ENCODE peak calls at places on chromosomes 11 and 22, in eight cellular contexts. One of them, this sample, is unnamed.

GRCh38 chr11:12288212-12288933 is 89.0 kb upstream of the PARVA start:
- DNase-seq in dorsolateral prefrontal cortex: no peak
- DNase-seq in cardiac fibroblast: peak
- DNase-seq in heart right ventricle: peak
- DNase-seq in tibial nerve: peak
- DNase-seq in heart left ventricle: peak
- DNase-seq in RWPE2: no peak
- DNase-seq in fibroblast of mammary gland: peak
- DNase-seq in this sample: peak

GRCh38 chr22:29716814-29717213 is 3.0 kb upstream of the CABP7 start:
- DNase-seq in dorsolateral prefrontal cortex: peak
- DNase-seq in cardiac fibroblast: peak
- DNase-seq in heart right ventricle: peak
- DNase-seq in tibial nerve: no peak
- DNase-seq in heart left ventricle: peak
- DNase-seq in RWPE2: no peak
- DNase-seq in fibroblast of mammary gland: peak
- DNase-seq in this sample: peak

GRCh38 chr22:31143038-31143437 is 2.7 kb upstream of the PLA2G3 start:
- DNase-seq in dorsolateral prefrontal cortex: no peak
- DNase-seq in cardiac fibroblast: no peak
- DNase-seq in heart right ventricle: no peak
- DNase-seq in tibial nerve: no peak
- DNase-seq in heart left ventricle: no peak
- DNase-seq in RWPE2: no peak
- DNase-seq in fibroblast of mammary gland: no peak
- DNase-seq in this sample: no peak

GRCh38 chr11:116644201-116644947 is 128.4 kb downstream of the BUD13 start:
- DNase-seq in dorsolateral prefrontal cortex: no peak
- DNase-seq in cardiac fibroblast: no peak
- DNase-seq in heart right ventricle: no peak
- DNase-seq in tibial nerve: no peak
- DNase-seq in heart left ventricle: no peak
- DNase-seq in RWPE2: no peak
- DNase-seq in fibroblast of mammary gland: no peak
- DNase-seq in this sample: no peak

GRCh38 chr11:111441443-111441842 is 62.4 kb upstream of the POU2AF1 start:
- DNase-seq in dorsolateral prefrontal cortex: no peak
- DNase-seq in cardiac fibroblast: no peak
- DNase-seq in heart right ventricle: no peak
- DNase-seq in tibial nerve: no peak
- DNase-seq in heart left ventricle: no peak
- DNase-seq in RWPE2: no peak
- DNase-seq in fibroblast of mammary gland: peak
- DNase-seq in this sample: peak

GRCh38 chr11:67448220-67448609 is 4.3 kb downstream of the GPR152 start:
- DNase-seq in dorsolateral prefrontal cortex: no peak
- DNase-seq in cardiac fibroblast: no peak
- DNase-seq in heart right ventricle: no peak
- DNase-seq in tibial nerve: no peak
- DNase-seq in heart left ventricle: no peak
- DNase-seq in RWPE2: no peak
- DNase-seq in fibroblast of mammary gland: no peak
- DNase-seq in this sample: no peak

GRCh38 chr11:66846671-66847091 is 3.4 kb downstream of the RCE1 start:
- DNase-seq in dorsolateral prefrontal cortex: no peak
- DNase-seq in cardiac fibroblast: no peak
- DNase-seq in heart right ventricle: no peak
- DNase-seq in tibial nerve: no peak
- DNase-seq in heart left ventricle: no peak
- DNase-seq in RWPE2: no peak
- DNase-seq in fibroblast of mammary gland: peak
- DNase-seq in this sample: peak

GRCh38 chr11:107307991-107308390 is 149.6 kb downstream of the CWF19L2 start:
- DNase-seq in dorsolateral prefrontal cortex: no peak
- DNase-seq in cardiac fibroblast: no peak
- DNase-seq in heart right ventricle: no peak
- DNase-seq in tibial nerve: no peak
- DNase-seq in heart left ventricle: no peak
- DNase-seq in RWPE2: no peak
- DNase-seq in fibroblast of mammary gland: no peak
- DNase-seq in this sample: no peak

GRCh38 chr11:106398396-106399074 is 321.1 kb downstream of the AASDHPPT start:
- DNase-seq in dorsolateral prefrontal cortex: no peak
- DNase-seq in cardiac fibroblast: peak
- DNase-seq in heart right ventricle: no peak
- DNase-seq in tibial nerve: no peak
- DNase-seq in heart left ventricle: no peak
- DNase-seq in RWPE2: no peak
- DNase-seq in fibroblast of mammary gland: no peak
- DNase-seq in this sample: peak

GRCh38 chr22:23705358-23705757 is 14.5 kb downstream of the RGL4 start:
- DNase-seq in dorsolateral prefrontal cortex: no peak
- DNase-seq in cardiac fibroblast: no peak
- DNase-seq in heart right ventricle: no peak
- DNase-seq in tibial nerve: no peak
- DNase-seq in heart left ventricle: no peak
- DNase-seq in RWPE2: no peak
- DNase-seq in fibroblast of mammary gland: no peak
- DNase-seq in this sample: no peak

GRCh38 chr11:123801765-123802164 is 4.4 kb downstream of the OR6M1 start:
- DNase-seq in dorsolateral prefrontal cortex: no peak
- DNase-seq in cardiac fibroblast: no peak
- DNase-seq in heart right ventricle: no peak
- DNase-seq in tibial nerve: no peak
- DNase-seq in heart left ventricle: no peak
- DNase-seq in RWPE2: no peak
- DNase-seq in fibroblast of mammary gland: no peak
- DNase-seq in this sample: no peak

GRCh38 chr11:110112457-110112856 is 19.3 kb downstream of the ZC3H12C start:
- DNase-seq in dorsolateral prefrontal cortex: no peak
- DNase-seq in cardiac fibroblast: no peak
- DNase-seq in heart right ventricle: no peak
- DNase-seq in tibial nerve: no peak
- DNase-seq in heart left ventricle: no peak
- DNase-seq in RWPE2: no peak
- DNase-seq in fibroblast of mammary gland: no peak
- DNase-seq in this sample: no peak

GRCh38 chr22:38820021-38820420 is 23.8 kb downstream of the NPTXR start:
- DNase-seq in dorsolateral prefrontal cortex: no peak
- DNase-seq in cardiac fibroblast: no peak
- DNase-seq in heart right ventricle: no peak
- DNase-seq in tibial nerve: no peak
- DNase-seq in heart left ventricle: no peak
- DNase-seq in RWPE2: no peak
- DNase-seq in fibroblast of mammary gland: no peak
- DNase-seq in this sample: no peak

GRCh38 chr11:66183581-66184048 is 84.8 kb upstream of the RAB1B start:
- DNase-seq in dorsolateral prefrontal cortex: no peak
- DNase-seq in cardiac fibroblast: peak
- DNase-seq in heart right ventricle: no peak
- DNase-seq in tibial nerve: no peak
- DNase-seq in heart left ventricle: no peak
- DNase-seq in RWPE2: no peak
- DNase-seq in fibroblast of mammary gland: peak
- DNase-seq in this sample: peak

GRCh38 chr11:117471776-117472175 is 144.1 kb downstream of the CEP164 start:
- DNase-seq in dorsolateral prefrontal cortex: no peak
- DNase-seq in cardiac fibroblast: no peak
- DNase-seq in heart right ventricle: no peak
- DNase-seq in tibial nerve: no peak
- DNase-seq in heart left ventricle: no peak
- DNase-seq in RWPE2: no peak
- DNase-seq in fibroblast of mammary gland: no peak
- DNase-seq in this sample: no peak

GRCh38 chr11:1812801-1813200 is 22.0 kb upstream of the SYT8 start:
- DNase-seq in dorsolateral prefrontal cortex: no peak
- DNase-seq in cardiac fibroblast: no peak
- DNase-seq in heart right ventricle: no peak
- DNase-seq in tibial nerve: no peak
- DNase-seq in heart left ventricle: no peak
- DNase-seq in RWPE2: no peak
- DNase-seq in fibroblast of mammary gland: no peak
- DNase-seq in this sample: no peak

GRCh38 chr22:35446365-35446764 is 46.4 kb downstream of the MCM5 start:
- DNase-seq in dorsolateral prefrontal cortex: no peak
- DNase-seq in cardiac fibroblast: peak
- DNase-seq in heart right ventricle: no peak
- DNase-seq in tibial nerve: no peak
- DNase-seq in heart left ventricle: no peak
- DNase-seq in RWPE2: peak
- DNase-seq in fibroblast of mammary gland: peak
- DNase-seq in this sample: peak

GRCh38 chr22:50016308-50016987 is 3.9 kb upstream of the IL17REL start:
- DNase-seq in dorsolateral prefrontal cortex: peak
- DNase-seq in cardiac fibroblast: no peak
- DNase-seq in heart right ventricle: no peak
- DNase-seq in tibial nerve: no peak
- DNase-seq in heart left ventricle: no peak
- DNase-seq in RWPE2: peak
- DNase-seq in fibroblast of mammary gland: no peak
- DNase-seq in this sample: no peak

GRCh38 chr11:45924927-45925326 is 2.5 kb downstream of the LARGE2 start:
- DNase-seq in dorsolateral prefrontal cortex: no peak
- DNase-seq in cardiac fibroblast: no peak
- DNase-seq in heart right ventricle: no peak
- DNase-seq in tibial nerve: no peak
- DNase-seq in heart left ventricle: no peak
- DNase-seq in RWPE2: no peak
- DNase-seq in fibroblast of mammary gland: no peak
- DNase-seq in this sample: no peak

GRCh38 chr11:45920531-45921477 is 1.7 kb upstream of the LARGE2 start:
- DNase-seq in dorsolateral prefrontal cortex: no peak
- DNase-seq in cardiac fibroblast: no peak
- DNase-seq in heart right ventricle: no peak
- DNase-seq in tibial nerve: no peak
- DNase-seq in heart left ventricle: peak
- DNase-seq in RWPE2: peak
- DNase-seq in fibroblast of mammary gland: no peak
- DNase-seq in this sample: no peak

GRCh38 chr11:45924036-45924915 is 1.8 kb downstream of the LARGE2 start:
- DNase-seq in dorsolateral prefrontal cortex: no peak
- DNase-seq in cardiac fibroblast: no peak
- DNase-seq in heart right ventricle: no peak
- DNase-seq in tibial nerve: peak
- DNase-seq in heart left ventricle: no peak
- DNase-seq in RWPE2: peak
- DNase-seq in fibroblast of mammary gland: no peak
- DNase-seq in this sample: no peak

GRCh38 chr11:45921561-45922424 is 663 bp upstream of the LARGE2 start:
- DNase-seq in dorsolateral prefrontal cortex: peak
- DNase-seq in cardiac fibroblast: no peak
- DNase-seq in heart right ventricle: no peak
- DNase-seq in tibial nerve: no peak
- DNase-seq in heart left ventricle: no peak
- DNase-seq in RWPE2: peak
- DNase-seq in fibroblast of mammary gland: no peak
- DNase-seq in this sample: peak

DNA sequence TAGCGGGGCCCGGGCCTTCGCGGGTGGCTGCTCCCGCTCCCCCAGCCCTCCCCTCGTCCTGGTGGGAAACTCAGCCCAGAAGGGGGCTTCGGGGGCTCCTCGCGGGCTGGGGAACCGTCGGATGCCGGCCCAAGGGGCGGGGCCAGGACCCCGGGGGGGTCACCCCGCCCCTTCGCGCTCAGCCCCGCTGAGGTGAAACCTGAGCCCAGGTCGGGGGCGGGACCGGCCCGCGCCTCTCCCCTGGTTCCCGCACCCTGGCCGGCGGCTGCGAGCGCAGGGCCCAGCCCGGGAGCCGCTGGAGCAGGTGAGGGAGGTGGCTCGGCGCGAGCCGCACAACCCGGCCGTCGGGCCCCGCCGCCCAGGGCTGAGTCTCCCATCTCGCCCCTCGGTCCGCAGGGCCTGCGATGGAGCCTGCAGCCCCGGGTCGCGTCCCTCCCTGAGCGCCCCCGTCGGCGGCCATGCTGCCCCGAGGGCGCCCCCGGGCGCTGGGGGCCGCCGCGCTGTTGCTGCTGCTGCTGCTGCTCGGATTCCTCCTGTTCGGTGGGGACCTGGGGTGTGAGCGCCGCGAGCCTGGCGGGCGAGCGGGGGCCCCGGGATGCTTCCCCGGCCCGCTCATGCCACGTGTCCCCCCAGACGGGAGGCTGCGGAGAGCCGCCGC is at the start of gene LARGE2:
- DNase-seq in dorsolateral prefrontal cortex: peak
- DNase-seq in cardiac fibroblast: no peak
- DNase-seq in heart right ventricle: no peak
- DNase-seq in tibial nerve: no peak
- DNase-seq in heart left ventricle: no peak
- DNase-seq in RWPE2: peak
- DNase-seq in fibroblast of mammary gland: no peak
- DNase-seq in this sample: peak
- H3K4me3 ChIP-seq in dorsolateral prefrontal cortex: peak
- H3K4me3 ChIP-seq in cardiac fibroblast: no peak
- H3K4me3 ChIP-seq in heart right ventricle: peak
- H3K4me3 ChIP-seq in tibial nerve: peak
- H3K4me3 ChIP-seq in heart left ventricle: peak
- H3K4me3 ChIP-seq in RWPE2: peak
- H3K4me3 ChIP-seq in fibroblast of mammary gland: no peak
- H3K4me3 ChIP-seq in this sample: peak

GRCh38 chr11:133984828-133985227 is 28.1 kb upstream of the IGSF9B start:
- DNase-seq in dorsolateral prefrontal cortex: no peak
- DNase-seq in cardiac fibroblast: no peak
- DNase-seq in heart right ventricle: no peak
- DNase-seq in tibial nerve: no peak
- DNase-seq in heart left ventricle: no peak
- DNase-seq in RWPE2: no peak
- DNase-seq in fibroblast of mammary gland: no peak
- DNase-seq in this sample: no peak
- H3K4me3 ChIP-seq in dorsolateral prefrontal cortex: no peak
- H3K4me3 ChIP-seq in cardiac fibroblast: no peak
- H3K4me3 ChIP-seq in heart right ventricle: no peak
- H3K4me3 ChIP-seq in tibial nerve: no peak
- H3K4me3 ChIP-seq in heart left ventricle: no peak
- H3K4me3 ChIP-seq in RWPE2: no peak
- H3K4me3 ChIP-seq in fibroblast of mammary gland: no peak
- H3K4me3 ChIP-seq in this sample: no peak

GRCh38 chr22:40241200-40241763 is 63.6 kb downstream of the TNRC6B start:
- DNase-seq in dorsolateral prefrontal cortex: no peak
- DNase-seq in cardiac fibroblast: no peak
- DNase-seq in heart right ventricle: no peak
- DNase-seq in tibial nerve: no peak
- DNase-seq in heart left ventricle: no peak
- DNase-seq in RWPE2: no peak
- DNase-seq in fibroblast of mammary gland: no peak
- DNase-seq in this sample: no peak
- H3K4me3 ChIP-seq in dorsolateral prefrontal cortex: no peak
- H3K4me3 ChIP-seq in cardiac fibroblast: no peak
- H3K4me3 ChIP-seq in heart right ventricle: no peak
- H3K4me3 ChIP-seq in tibial nerve: no peak
- H3K4me3 ChIP-seq in heart left ventricle: no peak
- H3K4me3 ChIP-seq in RWPE2: no peak
- H3K4me3 ChIP-seq in fibroblast of mammary gland: no peak
- H3K4me3 ChIP-seq in this sample: no peak

DNA sequence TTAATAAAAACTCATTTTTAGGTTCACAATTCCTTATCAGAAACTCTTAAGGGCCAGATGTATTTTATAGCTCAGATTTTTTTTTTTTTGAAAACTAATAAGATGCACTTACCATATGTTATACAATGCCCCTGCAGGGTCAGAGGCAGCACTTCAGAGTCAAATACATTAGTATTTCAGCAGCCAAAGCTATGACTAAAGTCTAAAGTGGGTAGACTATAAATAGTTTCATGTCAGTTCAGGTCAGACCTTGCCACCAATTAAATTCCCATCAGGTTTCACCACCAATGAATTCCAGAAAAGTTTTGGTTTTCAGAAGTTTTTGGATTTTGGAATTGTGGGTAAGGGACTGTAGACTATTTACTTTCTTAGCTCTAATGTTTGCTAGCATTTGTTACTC is 75.9 kb downstream of the FAM83F start:
- DNase-seq in dorsolateral prefrontal cortex: no peak
- DNase-seq in cardiac fibroblast: peak
- DNase-seq in heart right ventricle: no peak
- DNase-seq in tibial nerve: no peak
- DNase-seq in heart left ventricle: no peak
- DNase-seq in RWPE2: no peak
- DNase-seq in fibroblast of mammary gland: peak
- DNase-seq in this sample: no peak
- H3K4me3 ChIP-seq in dorsolateral prefrontal cortex: no peak
- H3K4me3 ChIP-seq in cardiac fibroblast: no peak
- H3K4me3 ChIP-seq in heart right ventricle: no peak
- H3K4me3 ChIP-seq in tibial nerve: no peak
- H3K4me3 ChIP-seq in heart left ventricle: no peak
- H3K4me3 ChIP-seq in RWPE2: no peak
- H3K4me3 ChIP-seq in fibroblast of mammary gland: no peak
- H3K4me3 ChIP-seq in this sample: no peak